ENCODE peak calls at places on chromosomes 2 and 18, in eight cellular contexts. W is heart right ventricle; D is activated effector memory CD4-positive, alpha-beta T cell treated with anti-CD3 and anti-CD28 coated beads, Interleukin-2, amount 50 U/mL, for 16 hours; E is sciatic nerve; F is DMS 273 treated with DMSO at 0.1 percent for 48 hours; K is cardiac fibroblast; O is T-helper 9 cell; C is breast epithelium. L is an unnamed sample.

GRCh38 chr18:56423626-56424025 is 214.8 kb downstream of the TXNL1 start:
- DNase-seq in E (no peak), K (no peak), W (no peak), F (no peak), C (no peak), D (no peak), O (no peak), L (no peak)

GRCh38 chr2:28088970-28089369 is 198.4 kb downstream of the BABAM2 start:
- DNase-seq in D (no peak), K (no peak), W (no peak), F (no peak), C (no peak), E (no peak), O (no peak), L (peak; percentile 45)

GRCh38 chr2:156792242-156792840 is 356.2 kb downstream of the GPD2 start:
- DNase-seq in E (no peak), D (no peak), O (no peak), K (no peak), C (no peak), W (no peak), F (no peak), L (no peak)

GRCh38 chr2:11239147-11239546 is 83.9 kb downstream of the SLC66A3 start:
- DNase-seq in D (no peak), O (no peak), E (no peak), F (no peak), C (no peak), W (no peak), K (no peak), L (no peak)

GRCh38 chr2:36568533-36569246 is 29.3 kb downstream of the FEZ2 start:
- DNase-seq in K (peak; percentile 56), W (no peak), O (no peak), F (no peak), C (no peak), E (no peak), D (no peak), L (peak; percentile 73)

GRCh38 chr2:20913460-20913859 is 90.6 kb upstream of the LDAH start:
- DNase-seq in E (no peak), C (no peak), F (no peak), K (no peak), O (no peak), D (no peak), W (no peak), L (no peak)

GRCh38 chr2:236601306-236602202 is 31.9 kb downstream of the ACKR3 start:
- DNase-seq in C (no peak), D (no peak), O (no peak), F (no peak), K (no peak), W (no peak), E (no peak), L (no peak)

GRCh38 chr18:38940863-38941531 is 1375.4 kb upstream of the CELF4 start:
- DNase-seq in F (no peak), D (peak; percentile 81), E (no peak), C (no peak), O (peak; percentile 33), W (no peak), K (peak; percentile 2), L (peak; percentile 78)

GRCh38 chr2:33478968-33479691 is 2.7 kb downstream of the RASGRP3 start:
- DNase-seq in C (no peak), E (no peak), O (no peak), W (peak; percentile 23), F (no peak), K (no peak), D (no peak), L (no peak)

GRCh38 chr2:230326453-230327417 is at the start of gene SP140L:
- DNase-seq in O (peak; percentile 64), E (peak; percentile 83), F (no peak), C (peak; percentile 53), D (peak; percentile 92), K (peak; percentile 83), W (peak; percentile 69), L (peak; percentile 71)

GRCh38 chr2:25103287-25103871 is 61.5 kb downstream of the EFR3B start:
- DNase-seq in C (no peak), E (no peak), K (peak; percentile 75), O (no peak), F (no peak), D (no peak), W (no peak), L (peak; percentile 77)

GRCh38 chr2:144154205-144154604 is 365.7 kb downstream of the ZEB2 start:
- DNase-seq in E (no peak), W (no peak), D (no peak), O (no peak), K (peak; percentile 31), F (no peak), C (no peak), L (no peak)

GRCh38 chr2:200161458-200161857 is 145.0 kb upstream of the SPATS2L start:
- DNase-seq in W (no peak), F (no peak), D (no peak), E (no peak), K (no peak), O (no peak), C (no peak), L (no peak)

GRCh38 chr2:60775048-60775639 is 19.1 kb downstream of the PAPOLG start:
- DNase-seq in F (no peak), E (no peak), D (no peak), K (no peak), W (no peak), C (no peak), O (no peak), L (no peak)

GRCh38 chr2:199370150-199370780 is 87.5 kb downstream of the SATB2 start:
- DNase-seq in O (no peak), D (no peak), W (no peak), C (no peak), F (no peak), E (no peak), K (no peak), L (peak; percentile 26)

GRCh38 chr2:231425811-231426703 is 30.5 kb downstream of the B3GNT7 start:
- DNase-seq in C (no peak), O (peak; percentile 62), F (no peak), W (no peak), K (no peak), E (no peak), D (peak; percentile 79), L (no peak)

GRCh38 chr2:217573565-217573964 is 429.2 kb downstream of the TNS1 start:
- DNase-seq in D (no peak), E (no peak), F (no peak), W (no peak), O (no peak), C (no peak), K (peak; percentile 7), L (peak; percentile 52)

GRCh38 chr2:232988444-232988843 is 24.6 kb downstream of the NGEF start:
- DNase-seq in D (peak; percentile 62), W (no peak), C (peak; percentile 60), K (peak; percentile 87), E (no peak), O (no peak), F (no peak), L (peak; percentile 96)

GRCh38 chr2:95333888-95334338 is 36.8 kb downstream of the KCNIP3 start:
- DNase-seq in W (no peak), K (peak; percentile 79), D (no peak), E (no peak), O (no peak), C (peak; percentile 88), F (peak; percentile 28), L (peak; percentile 49)

GRCh38 chr2:113211226-113212105 is 37.7 kb downstream of the PSD4 start:
- DNase-seq in O (no peak), K (peak; percentile 40), E (no peak), F (no peak), W (no peak), C (no peak), D (no peak), L (peak; percentile 83)

GRCh38 chr2:118061135-118061955 is 26.9 kb upstream of the INSIG2 start:
- DNase-seq in K (peak; percentile 80), O (no peak), D (no peak), E (no peak), W (peak; percentile 7), F (no peak), C (no peak), L (peak; percentile 73)

GRCh38 chr2:61993422-61994024 is 88.0 kb downstream of the COMMD1 start:
- DNase-seq in F (no peak), W (peak; percentile 34), O (no peak), E (no peak), K (peak; percentile 68), D (no peak), C (no peak), L (peak; percentile 70)

GRCh38 chr2:36352711-36353110 is 2.9 kb upstream of the CRIM1 start:
- DNase-seq in C (no peak), K (peak; percentile 71), E (no peak), F (no peak), W (no peak), O (no peak), D (no peak), L (peak; percentile 79)